ENCODE peak calls at places on chromosomes 4 and X, in ten cellular contexts. A, J, Y, N, Q, R, H, U, B and X are unnamed samples.
A peak's percentile ranks its signal among the peaks of the same experiment; 100 is the strongest.

GRCh38 chr4:53598901-53599300 is 7.6 kb upstream of the LNX1 start:
- DNase-seq in B (no peak), H (peak; percentile 20), R (no peak), J (no peak), Q (no peak), Y (no peak), U (no peak), A (no peak), N (no peak), X (no peak)

GRCh38 chr4:10164877-10165283 is 48.3 kb upstream of the WDR1 start:
- DNase-seq in N (peak; percentile 56), Q (no peak), U (no peak), B (no peak), Y (no peak), R (no peak), A (peak; percentile 66), H (peak; percentile 73), J (no peak), X (no peak)

GRCh38 chr4:101102114-101102752 is 245.1 kb downstream of the PPP3CA start:
- DNase-seq in B (no peak), J (no peak), R (no peak), Q (no peak), A (peak; percentile 74), H (peak; percentile 86), U (no peak), N (no peak), Y (no peak), X (no peak)

GRCh38 chrX:25544641-25545040 is 528.9 kb upstream of the ARX start:
- DNase-seq in J (no peak), Y (no peak), H (peak; percentile 44), A (no peak), U (no peak), Q (no peak), R (no peak), B (no peak), N (no peak), X (no peak)

GRCh38 chr4:126215759-126216158 is 901.0 kb downstream of the FAT4 start:
- DNase-seq in R (no peak), N (no peak), B (no peak), A (no peak), Q (no peak), J (no peak), Y (no peak), U (no peak), H (peak; percentile 25), X (no peak)

GRCh38 chr4:15331930-15332329 is 95.9 kb upstream of the C1QTNF7 start:
- DNase-seq in A (no peak), Q (no peak), B (no peak), R (no peak), U (no peak), Y (no peak), H (no peak), N (no peak), J (no peak), X (no peak)

GRCh38 chrX:10015711-10016515 is 48.8 kb downstream of the CLDN34 start:
- DNase-seq in J (no peak), N (peak; percentile 10), B (peak; percentile 17), Q (peak; percentile 87), Y (peak; percentile 68), U (no peak), A (peak; percentile 64), H (no peak), R (peak; percentile 85), X (no peak)

GRCh38 chr4:177177446-177178160 is 132.1 kb upstream of the NEIL3 start:
- DNase-seq in A (no peak), R (no peak), B (no peak), U (no peak), N (no peak), J (no peak), H (peak; percentile 81), Y (no peak), Q (no peak), X (no peak)

GRCh38 chr4:80049813-80050534 is 23.1 kb downstream of the ANTXR2 start:
- DNase-seq in A (no peak), N (no peak), H (no peak), Y (no peak), U (no peak), J (no peak), R (no peak), Q (no peak), B (no peak), X (no peak)

GRCh38 chr4:82797591-82798081 is 960 bp downstream of the SCD5 start:
- DNase-seq in B (peak; percentile 30), Y (no peak), N (peak; percentile 21), R (no peak), Q (peak; percentile 85), A (no peak), U (no peak), H (peak; percentile 41), J (no peak), X (no peak)

GRCh38 chr4:76383001-76383400 is 37.9 kb downstream of the CCDC158 start:
- DNase-seq in U (no peak), A (no peak), Y (no peak), J (no peak), R (no peak), N (no peak), H (no peak), Q (no peak), B (no peak), X (no peak)

GRCh38 chr4:54908744-54909143 is 216.7 kb downstream of the KDR start:
- DNase-seq in U (no peak), Y (no peak), B (no peak), J (no peak), R (no peak), N (no peak), H (no peak), A (no peak), Q (no peak), X (no peak)
- TF ChIP-seq CTCF in U (no peak), Y (no peak), B (no peak), J (no peak), R (no peak), N (no peak), H (no peak), A (no peak), Q (no peak), X (no peak)

GRCh38 chr4:139740121-139740520 is 74.5 kb downstream of the MGST2 start:
- DNase-seq in U (no peak), N (no peak), H (no peak), B (no peak), A (peak; percentile 76), Y (no peak), J (no peak), R (no peak), Q (no peak), X (no peak)

GRCh38 chr4:139738846-139739613 is 73.4 kb downstream of the MGST2 start:
- DNase-seq in A (no peak), H (no peak), U (no peak), Q (no peak), B (no peak), J (no peak), Y (no peak), N (no peak), R (no peak), X (no peak)

GRCh38 chr4:139743027-139743426 is 77.4 kb downstream of the MGST2 start:
- DNase-seq in B (no peak), H (no peak), R (no peak), Q (no peak), U (peak; percentile 24), Y (no peak), N (no peak), A (no peak), J (no peak), X (no peak)

GRCh38 chr4:139744232-139744631 is 78.6 kb downstream of the MGST2 start:
- DNase-seq in N (no peak), A (no peak), R (no peak), Y (no peak), B (no peak), Q (no peak), H (no peak), U (no peak), J (no peak), X (no peak)

DNA sequence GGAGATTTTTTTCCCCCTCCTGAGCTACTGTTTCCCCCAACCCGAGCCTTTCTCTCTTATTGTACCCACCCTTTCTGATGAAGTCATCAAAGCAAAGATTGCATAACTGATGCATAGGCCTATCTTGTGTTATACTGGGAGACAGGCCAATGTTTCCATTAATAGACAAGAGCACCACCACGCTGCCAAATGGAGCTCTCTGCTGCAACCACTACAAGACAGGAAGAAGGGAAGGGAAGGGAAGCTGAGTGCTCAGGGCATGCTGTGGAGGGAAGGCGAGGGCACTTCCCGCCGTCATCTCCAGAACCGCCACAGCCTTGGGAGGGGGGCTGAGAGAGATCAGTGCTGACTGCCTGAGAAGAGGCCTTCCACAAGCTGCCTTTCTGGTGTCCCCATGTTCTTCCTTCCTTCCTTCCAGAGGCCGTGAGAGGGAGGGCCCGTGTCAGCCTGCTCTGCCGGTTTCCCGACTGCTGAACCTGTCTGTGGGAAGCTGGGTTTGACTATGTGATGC is 75.0 kb downstream of the MGST2 start:
- DNase-seq in A (peak; percentile 88), J (no peak), R (no peak), Y (peak; percentile 74), N (no peak), U (peak; percentile 52), H (peak; percentile 94), Q (no peak), B (no peak), X (peak; percentile 58)
- TF ChIP-seq CTCF in A (no peak), J (no peak), R (peak; percentile 40), Y (peak; percentile 23), N (no peak), U (no peak), H (peak; percentile 29), Q (no peak), B (no peak), X (no peak)

GRCh38 chr4:163606885-163607284 is 112.4 kb downstream of the TMA16 start:
- DNase-seq in Y (no peak), Q (no peak), A (no peak), N (no peak), H (no peak), R (no peak), J (no peak), U (no peak), B (no peak), X (no peak)

GRCh38 chr4:163610642-163611041 is 116.2 kb downstream of the TMA16 start:
- DNase-seq in R (no peak), U (no peak), Q (no peak), H (no peak), J (no peak), Y (no peak), N (no peak), B (no peak), A (no peak), X (no peak)

GRCh38 chr4:163611172-163611571 is 116.7 kb downstream of the TMA16 start:
- DNase-seq in Q (no peak), U (no peak), N (no peak), A (no peak), Y (no peak), B (no peak), H (no peak), J (no peak), R (no peak), X (no peak)

GRCh38 chr4:163609046-163609445 is 114.6 kb downstream of the TMA16 start:
- DNase-seq in U (no peak), N (no peak), A (no peak), Q (no peak), J (no peak), B (no peak), H (no peak), R (no peak), Y (no peak), X (no peak)

GRCh38 chr4:163607292-163607691 is 112.8 kb downstream of the TMA16 start:
- DNase-seq in N (no peak), R (no peak), A (no peak), Q (no peak), J (no peak), Y (no peak), H (no peak), U (no peak), B (no peak), X (no peak)
- TF ChIP-seq CTCF in N (no peak), R (no peak), A (no peak), Q (no peak), J (no peak), Y (no peak), H (no peak), U (no peak), B (no peak), X (no peak)

GRCh38 chrX:29903365-29903764 is 312.0 kb upstream of the MAGEB2 start:
- DNase-seq in B (no peak), H (peak; percentile 14), U (no peak), A (no peak), Y (no peak), J (no peak), R (no peak), N (no peak), Q (no peak), X (no peak)
- TF ChIP-seq CTCF in B (no peak), H (peak; percentile 29), U (no peak), A (no peak), Y (peak; percentile 15), J (no peak), R (no peak), N (peak; percentile 53), Q (no peak), X (no peak)